ENCODE peak calls at places on chromosomes 12 and 14, in seven cellular contexts. One of them, this sample, is unnamed.

GRCh38 chr12:76530531-76530930 is 29.0 kb downstream of the OSBPL8 start:
- DNase-seq in left ventricle myocardium superior: no peak
- DNase-seq in ACHN: no peak
- DNase-seq in D341Med: no peak
- DNase-seq in endothelial cell of umbilical vein: no peak
- DNase-seq in T-cell: no peak
- DNase-seq in effector memory CD4-positive, alpha-beta T cell: no peak
- DNase-seq in this sample: no peak

GRCh38 chr12:104689630-104690029 is 232.9 kb downstream of the CHST11 start:
- DNase-seq in left ventricle myocardium superior: no peak
- DNase-seq in ACHN: no peak
- DNase-seq in D341Med: no peak
- DNase-seq in endothelial cell of umbilical vein: no peak
- DNase-seq in T-cell: no peak
- DNase-seq in effector memory CD4-positive, alpha-beta T cell: no peak
- DNase-seq in this sample: no peak

GRCh38 chr14:94540031-94540794 is 21.0 kb upstream of the SERPINA4 start:
- DNase-seq in left ventricle myocardium superior: no peak
- DNase-seq in ACHN: no peak
- DNase-seq in D341Med: no peak
- DNase-seq in endothelial cell of umbilical vein: peak
- DNase-seq in T-cell: no peak
- DNase-seq in effector memory CD4-positive, alpha-beta T cell: no peak
- DNase-seq in this sample: no peak

GRCh38 chr14:33123281-33123680 is 184.6 kb downstream of the NPAS3 start:
- DNase-seq in left ventricle myocardium superior: no peak
- DNase-seq in ACHN: no peak
- DNase-seq in D341Med: no peak
- DNase-seq in endothelial cell of umbilical vein: no peak
- DNase-seq in T-cell: no peak
- DNase-seq in effector memory CD4-positive, alpha-beta T cell: no peak
- DNase-seq in this sample: no peak

GRCh38 chr12:105561981-105562726 is 231.7 kb downstream of the C12orf75 start:
- DNase-seq in left ventricle myocardium superior: peak
- DNase-seq in ACHN: peak
- DNase-seq in D341Med: no peak
- DNase-seq in endothelial cell of umbilical vein: peak
- DNase-seq in T-cell: no peak
- DNase-seq in effector memory CD4-positive, alpha-beta T cell: no peak
- DNase-seq in this sample: no peak

GRCh38 chr14:55152052-55152753 is 23.2 kb downstream of the LGALS3 start:
- DNase-seq in left ventricle myocardium superior: no peak
- DNase-seq in ACHN: no peak
- DNase-seq in D341Med: no peak
- DNase-seq in endothelial cell of umbilical vein: no peak
- DNase-seq in T-cell: no peak
- DNase-seq in effector memory CD4-positive, alpha-beta T cell: no peak
- DNase-seq in this sample: no peak

GRCh38 chr12:68792952-68793351 is 15.0 kb upstream of the MDM2 start:
- DNase-seq in left ventricle myocardium superior: no peak
- DNase-seq in ACHN: peak
- DNase-seq in D341Med: peak
- DNase-seq in endothelial cell of umbilical vein: peak
- DNase-seq in T-cell: no peak
- DNase-seq in effector memory CD4-positive, alpha-beta T cell: no peak
- DNase-seq in this sample: peak

GRCh38 chr14:50116986-50117385 is 614 bp upstream of the VCPKMT start:
- DNase-seq in left ventricle myocardium superior: no peak
- DNase-seq in ACHN: no peak
- DNase-seq in D341Med: no peak
- DNase-seq in endothelial cell of umbilical vein: no peak
- DNase-seq in T-cell: no peak
- DNase-seq in effector memory CD4-positive, alpha-beta T cell: no peak
- DNase-seq in this sample: no peak

GRCh38 chr12:4685317-4685716 is 34.9 kb upstream of the GALNT8 start:
- DNase-seq in left ventricle myocardium superior: no peak
- DNase-seq in ACHN: no peak
- DNase-seq in D341Med: no peak
- DNase-seq in endothelial cell of umbilical vein: no peak
- DNase-seq in T-cell: no peak
- DNase-seq in effector memory CD4-positive, alpha-beta T cell: no peak
- DNase-seq in this sample: no peak

GRCh38 chr14:72598328-72598727 is 295.6 kb downstream of the DPF3 start:
- DNase-seq in left ventricle myocardium superior: no peak
- DNase-seq in ACHN: no peak
- DNase-seq in D341Med: no peak
- DNase-seq in endothelial cell of umbilical vein: no peak
- DNase-seq in T-cell: no peak
- DNase-seq in effector memory CD4-positive, alpha-beta T cell: no peak
- DNase-seq in this sample: no peak

GRCh38 chr12:66113471-66113870 is 17.1 kb downstream of the LLPH start:
- DNase-seq in left ventricle myocardium superior: no peak
- DNase-seq in ACHN: no peak
- DNase-seq in D341Med: no peak
- DNase-seq in endothelial cell of umbilical vein: no peak
- DNase-seq in T-cell: no peak
- DNase-seq in effector memory CD4-positive, alpha-beta T cell: no peak
- DNase-seq in this sample: no peak

GRCh38 chr14:70052990-70053389 is 135.8 kb downstream of the SLC8A3 start:
- DNase-seq in left ventricle myocardium superior: no peak
- DNase-seq in ACHN: peak
- DNase-seq in D341Med: no peak
- DNase-seq in endothelial cell of umbilical vein: peak
- DNase-seq in T-cell: no peak
- DNase-seq in effector memory CD4-positive, alpha-beta T cell: no peak
- DNase-seq in this sample: peak

GRCh38 chr12:50196537-50196936 is 29.4 kb upstream of the CERS5 start:
- DNase-seq in left ventricle myocardium superior: no peak
- DNase-seq in ACHN: no peak
- DNase-seq in D341Med: no peak
- DNase-seq in endothelial cell of umbilical vein: peak
- DNase-seq in T-cell: no peak
- DNase-seq in effector memory CD4-positive, alpha-beta T cell: no peak
- DNase-seq in this sample: no peak

GRCh38 chr12:105774037-105774436 is 364.7 kb downstream of the NUAK1 start:
- DNase-seq in left ventricle myocardium superior: no peak
- DNase-seq in ACHN: no peak
- DNase-seq in D341Med: no peak
- DNase-seq in endothelial cell of umbilical vein: no peak
- DNase-seq in T-cell: no peak
- DNase-seq in effector memory CD4-positive, alpha-beta T cell: no peak
- DNase-seq in this sample: no peak

GRCh38 chr14:61343991-61344405 is 22.6 kb downstream of the PRKCH start:
- DNase-seq in left ventricle myocardium superior: no peak
- DNase-seq in ACHN: no peak
- DNase-seq in D341Med: no peak
- DNase-seq in endothelial cell of umbilical vein: no peak
- DNase-seq in T-cell: no peak
- DNase-seq in effector memory CD4-positive, alpha-beta T cell: no peak
- DNase-seq in this sample: no peak

GRCh38 chr12:122866379-122866778 is 29.5 kb downstream of the VPS37B start:
- DNase-seq in left ventricle myocardium superior: peak
- DNase-seq in ACHN: no peak
- DNase-seq in D341Med: peak
- DNase-seq in endothelial cell of umbilical vein: no peak
- DNase-seq in T-cell: no peak
- DNase-seq in effector memory CD4-positive, alpha-beta T cell: no peak
- DNase-seq in this sample: no peak

GRCh38 chr14:106174206-106174605 is 647.8 kb downstream of the TMEM121 start:
- DNase-seq in left ventricle myocardium superior: no peak
- DNase-seq in ACHN: no peak
- DNase-seq in D341Med: no peak
- DNase-seq in endothelial cell of umbilical vein: no peak
- DNase-seq in T-cell: peak
- DNase-seq in effector memory CD4-positive, alpha-beta T cell: peak
- DNase-seq in this sample: peak

GRCh38 chr14:68704736-68705720 is 87.8 kb downstream of the ZFP36L1 start:
- DNase-seq in left ventricle myocardium superior: no peak
- DNase-seq in ACHN: no peak
- DNase-seq in D341Med: no peak
- DNase-seq in endothelial cell of umbilical vein: no peak
- DNase-seq in T-cell: no peak
- DNase-seq in effector memory CD4-positive, alpha-beta T cell: no peak
- DNase-seq in this sample: no peak

GRCh38 chr12:102479099-102479887 is 1.1 kb downstream of the IGF1 start:
- DNase-seq in left ventricle myocardium superior: no peak
- DNase-seq in ACHN: no peak
- DNase-seq in D341Med: no peak
- DNase-seq in endothelial cell of umbilical vein: no peak
- DNase-seq in T-cell: no peak
- DNase-seq in effector memory CD4-positive, alpha-beta T cell: no peak
- DNase-seq in this sample: no peak

GRCh38 chr14:78302841-78303240 is 132.7 kb downstream of the NRXN3 start:
- DNase-seq in left ventricle myocardium superior: no peak
- DNase-seq in ACHN: no peak
- DNase-seq in D341Med: no peak
- DNase-seq in endothelial cell of umbilical vein: no peak
- DNase-seq in T-cell: no peak
- DNase-seq in effector memory CD4-positive, alpha-beta T cell: no peak
- DNase-seq in this sample: no peak